ENCODE peak calls at places on chromosomes 6 and 20, in eight cellular contexts. One of them, this sample, is unnamed.
A peak's percentile ranks its signal among the peaks of the same experiment; 100 is the strongest.

GRCh38 chr20:11651138-11651537 is 266.6 kb upstream of the BTBD3 start:
- DNase-seq in CD8-positive, alpha-beta memory T cell: no peak
- DNase-seq in adrenal gland: no peak
- DNase-seq in tibial nerve: no peak
- DNase-seq in brain microvascular endothelial cell: no peak
- DNase-seq in cardiac muscle cell: no peak
- DNase-seq in heart right ventricle: no peak
- DNase-seq in CD8-positive, alpha-beta T cell: no peak
- DNase-seq in this sample: no peak

GRCh38 chr6:23176471-23176870 is 607.1 kb downstream of the HDGFL1 start:
- DNase-seq in CD8-positive, alpha-beta memory T cell: no peak
- DNase-seq in adrenal gland: no peak
- DNase-seq in tibial nerve: no peak
- DNase-seq in brain microvascular endothelial cell: no peak
- DNase-seq in cardiac muscle cell: no peak
- DNase-seq in heart right ventricle: no peak
- DNase-seq in CD8-positive, alpha-beta T cell: no peak
- DNase-seq in this sample: no peak

GRCh38 chr6:131646249-131646670 is 9.2 kb downstream of the ENPP3 start:
- DNase-seq in CD8-positive, alpha-beta memory T cell: no peak
- DNase-seq in adrenal gland: no peak
- DNase-seq in tibial nerve: no peak
- DNase-seq in brain microvascular endothelial cell: no peak
- DNase-seq in cardiac muscle cell: no peak
- DNase-seq in heart right ventricle: no peak
- DNase-seq in CD8-positive, alpha-beta T cell: no peak
- DNase-seq in this sample: no peak

GRCh38 chr6:76221525-76221924 is 149.1 kb upstream of the IMPG1 start:
- DNase-seq in CD8-positive, alpha-beta memory T cell: no peak
- DNase-seq in adrenal gland: no peak
- DNase-seq in tibial nerve: no peak
- DNase-seq in brain microvascular endothelial cell: no peak
- DNase-seq in cardiac muscle cell: no peak
- DNase-seq in heart right ventricle: no peak
- DNase-seq in CD8-positive, alpha-beta T cell: no peak
- DNase-seq in this sample: no peak

GRCh38 chr20:32205502-32206382 is 1.8 kb downstream of the PLAGL2 start:
- DNase-seq in CD8-positive, alpha-beta memory T cell: no peak
- DNase-seq in adrenal gland: no peak
- DNase-seq in tibial nerve: no peak
- DNase-seq in brain microvascular endothelial cell: no peak
- DNase-seq in cardiac muscle cell: peak; percentile 35
- DNase-seq in heart right ventricle: no peak
- DNase-seq in CD8-positive, alpha-beta T cell: no peak
- DNase-seq in this sample: no peak

GRCh38 chr6:120055071-120055470 is 705.5 kb upstream of the MAN1A1 start:
- DNase-seq in CD8-positive, alpha-beta memory T cell: no peak
- DNase-seq in adrenal gland: no peak
- DNase-seq in tibial nerve: no peak
- DNase-seq in brain microvascular endothelial cell: no peak
- DNase-seq in cardiac muscle cell: no peak
- DNase-seq in heart right ventricle: no peak
- DNase-seq in CD8-positive, alpha-beta T cell: no peak
- DNase-seq in this sample: no peak

GRCh38 chr6:29739882-29740261 is 16.6 kb downstream of the HLA-F start:
- DNase-seq in CD8-positive, alpha-beta memory T cell: no peak
- DNase-seq in adrenal gland: no peak
- DNase-seq in tibial nerve: no peak
- DNase-seq in brain microvascular endothelial cell: no peak
- DNase-seq in cardiac muscle cell: no peak
- DNase-seq in heart right ventricle: no peak
- DNase-seq in CD8-positive, alpha-beta T cell: no peak
- DNase-seq in this sample: no peak

GRCh38 chr20:35833271-35833670 is 61.5 kb downstream of the PHF20 start:
- DNase-seq in CD8-positive, alpha-beta memory T cell: no peak
- DNase-seq in adrenal gland: no peak
- DNase-seq in tibial nerve: no peak
- DNase-seq in brain microvascular endothelial cell: no peak
- DNase-seq in cardiac muscle cell: no peak
- DNase-seq in heart right ventricle: no peak
- DNase-seq in CD8-positive, alpha-beta T cell: no peak
- DNase-seq in this sample: no peak

GRCh38 chr6:16064687-16065086 is 64.2 kb upstream of the MYLIP start:
- DNase-seq in CD8-positive, alpha-beta memory T cell: no peak
- DNase-seq in adrenal gland: no peak
- DNase-seq in tibial nerve: no peak
- DNase-seq in brain microvascular endothelial cell: no peak
- DNase-seq in cardiac muscle cell: no peak
- DNase-seq in heart right ventricle: no peak
- DNase-seq in CD8-positive, alpha-beta T cell: no peak
- DNase-seq in this sample: no peak

GRCh38 chr20:41357424-41358163 is 9.0 kb downstream of the EMILIN3 start:
- DNase-seq in CD8-positive, alpha-beta memory T cell: no peak
- DNase-seq in adrenal gland: no peak
- DNase-seq in tibial nerve: no peak
- DNase-seq in brain microvascular endothelial cell: no peak
- DNase-seq in cardiac muscle cell: no peak
- DNase-seq in heart right ventricle: no peak
- DNase-seq in CD8-positive, alpha-beta T cell: no peak
- DNase-seq in this sample: peak; percentile 70

GRCh38 chr20:5908981-5909380 is 41.4 kb downstream of the TRMT6 start:
- DNase-seq in CD8-positive, alpha-beta memory T cell: no peak
- DNase-seq in adrenal gland: no peak
- DNase-seq in tibial nerve: no peak
- DNase-seq in brain microvascular endothelial cell: peak; percentile 62
- DNase-seq in cardiac muscle cell: peak; percentile 16
- DNase-seq in heart right ventricle: no peak
- DNase-seq in CD8-positive, alpha-beta T cell: no peak
- DNase-seq in this sample: no peak

GRCh38 chr6:28816909-28817807 is 106.6 kb downstream of the TRIM27 start:
- DNase-seq in CD8-positive, alpha-beta memory T cell: no peak
- DNase-seq in adrenal gland: no peak
- DNase-seq in tibial nerve: no peak
- DNase-seq in brain microvascular endothelial cell: peak; percentile 90
- DNase-seq in cardiac muscle cell: peak; percentile 56
- DNase-seq in heart right ventricle: no peak
- DNase-seq in CD8-positive, alpha-beta T cell: no peak
- DNase-seq in this sample: no peak

GRCh38 chr20:63517376-63518309 is 2.9 kb upstream of the PPDPF start:
- DNase-seq in CD8-positive, alpha-beta memory T cell: no peak
- DNase-seq in adrenal gland: no peak
- DNase-seq in tibial nerve: no peak
- DNase-seq in brain microvascular endothelial cell: no peak
- DNase-seq in cardiac muscle cell: no peak
- DNase-seq in heart right ventricle: no peak
- DNase-seq in CD8-positive, alpha-beta T cell: no peak
- DNase-seq in this sample: peak; percentile 71

GRCh38 chr20:64273109-64273508 is 17.6 kb downstream of the PCMTD2 start:
- DNase-seq in CD8-positive, alpha-beta memory T cell: no peak
- DNase-seq in adrenal gland: no peak
- DNase-seq in tibial nerve: no peak
- DNase-seq in brain microvascular endothelial cell: no peak
- DNase-seq in cardiac muscle cell: no peak
- DNase-seq in heart right ventricle: no peak
- DNase-seq in CD8-positive, alpha-beta T cell: no peak
- DNase-seq in this sample: no peak

GRCh38 chr6:111269401-111269970 is 182.2 kb downstream of the SLC16A10 start:
- DNase-seq in CD8-positive, alpha-beta memory T cell: no peak
- DNase-seq in adrenal gland: no peak
- DNase-seq in tibial nerve: no peak
- DNase-seq in brain microvascular endothelial cell: no peak
- DNase-seq in cardiac muscle cell: no peak
- DNase-seq in heart right ventricle: no peak
- DNase-seq in CD8-positive, alpha-beta T cell: no peak
- DNase-seq in this sample: no peak

GRCh38 chr20:52539891-52540290 is 348.3 kb upstream of the ZFP64 start:
- DNase-seq in CD8-positive, alpha-beta memory T cell: no peak
- DNase-seq in adrenal gland: no peak
- DNase-seq in tibial nerve: no peak
- DNase-seq in brain microvascular endothelial cell: no peak
- DNase-seq in cardiac muscle cell: no peak
- DNase-seq in heart right ventricle: no peak
- DNase-seq in CD8-positive, alpha-beta T cell: no peak
- DNase-seq in this sample: no peak

GRCh38 chr6:20837189-20837588 is 302.9 kb downstream of the CDKAL1 start:
- DNase-seq in CD8-positive, alpha-beta memory T cell: no peak
- DNase-seq in adrenal gland: no peak
- DNase-seq in tibial nerve: no peak
- DNase-seq in brain microvascular endothelial cell: no peak
- DNase-seq in cardiac muscle cell: no peak
- DNase-seq in heart right ventricle: no peak
- DNase-seq in CD8-positive, alpha-beta T cell: peak; percentile 45
- DNase-seq in this sample: no peak

GRCh38 chr20:45969712-45970634 is 2.0 kb downstream of the ZNF335 start:
- DNase-seq in CD8-positive, alpha-beta memory T cell: no peak
- DNase-seq in adrenal gland: peak; percentile 47
- DNase-seq in tibial nerve: no peak
- DNase-seq in brain microvascular endothelial cell: peak; percentile 55
- DNase-seq in cardiac muscle cell: peak; percentile 74
- DNase-seq in heart right ventricle: no peak
- DNase-seq in CD8-positive, alpha-beta T cell: no peak
- DNase-seq in this sample: no peak

GRCh38 chr6:35764238-35764896 is 12.0 kb upstream of the CLPSL2 start:
- DNase-seq in CD8-positive, alpha-beta memory T cell: no peak
- DNase-seq in adrenal gland: no peak
- DNase-seq in tibial nerve: no peak
- DNase-seq in brain microvascular endothelial cell: no peak
- DNase-seq in cardiac muscle cell: no peak
- DNase-seq in heart right ventricle: no peak
- DNase-seq in CD8-positive, alpha-beta T cell: no peak
- DNase-seq in this sample: no peak

DNA sequence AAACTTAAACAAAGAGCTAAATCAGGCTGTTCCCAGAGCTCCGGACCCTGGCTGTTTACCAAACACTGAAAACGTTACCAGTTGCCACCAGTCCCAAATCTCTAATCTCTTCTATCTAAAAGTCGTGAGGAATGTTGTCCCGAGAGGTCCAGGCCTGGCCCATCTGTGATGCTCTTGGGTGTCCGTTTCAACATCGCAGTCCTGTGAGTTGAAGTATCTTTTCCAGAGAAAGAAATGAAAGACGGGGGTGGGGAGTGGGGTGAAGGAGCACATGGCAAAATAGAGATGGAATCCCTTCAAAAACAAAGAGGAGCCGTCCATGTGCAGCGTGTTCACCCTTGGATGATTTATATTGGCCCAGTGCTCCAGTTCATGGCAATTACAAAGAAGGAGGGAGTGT is 111.9 kb downstream of the LY86 start:
- DNase-seq in CD8-positive, alpha-beta memory T cell: no peak
- DNase-seq in adrenal gland: no peak
- DNase-seq in tibial nerve: no peak
- DNase-seq in brain microvascular endothelial cell: no peak
- DNase-seq in cardiac muscle cell: no peak
- DNase-seq in heart right ventricle: no peak
- DNase-seq in CD8-positive, alpha-beta T cell: no peak
- DNase-seq in this sample: no peak
- H3K4me3 ChIP-seq in CD8-positive, alpha-beta memory T cell: no peak overlapping the region
- H3K4me3 ChIP-seq in adrenal gland: no peak overlapping the region
- H3K4me3 ChIP-seq in tibial nerve: no peak overlapping the region
- H3K4me3 ChIP-seq in brain microvascular endothelial cell: no peak overlapping the region
- H3K4me3 ChIP-seq in cardiac muscle cell: no peak overlapping the region
- H3K4me3 ChIP-seq in heart right ventricle: no peak overlapping the region
- H3K4me3 ChIP-seq in CD8-positive, alpha-beta T cell: no peak overlapping the region
- H3K4me3 ChIP-seq in this sample: no peak overlapping the region

DNA sequence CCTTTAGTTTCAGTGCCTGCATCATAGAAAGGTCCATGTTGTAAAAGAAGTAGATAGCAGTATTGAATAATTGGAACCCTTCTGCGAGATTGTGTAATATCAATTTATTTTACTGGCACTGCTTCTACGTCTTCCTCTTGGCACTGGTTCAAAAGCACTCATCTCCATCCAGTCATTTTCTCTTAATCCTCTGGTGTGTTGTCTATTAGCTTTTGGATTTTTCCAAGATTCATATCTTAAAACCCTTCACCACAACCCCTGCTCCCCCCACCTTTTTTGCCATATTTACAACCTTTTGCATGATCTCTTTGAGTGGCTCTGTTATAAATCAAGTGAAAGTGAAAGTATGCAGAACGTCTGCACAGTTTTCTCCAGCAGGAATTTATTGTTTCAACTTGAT is 76.6 kb upstream of the HSF2 start:
- DNase-seq in CD8-positive, alpha-beta memory T cell: no peak
- DNase-seq in adrenal gland: no peak
- DNase-seq in tibial nerve: no peak
- DNase-seq in brain microvascular endothelial cell: peak; percentile 34
- DNase-seq in cardiac muscle cell: peak; percentile 30
- DNase-seq in heart right ventricle: no peak
- DNase-seq in CD8-positive, alpha-beta T cell: no peak
- DNase-seq in this sample: no peak
- H3K4me3 ChIP-seq in CD8-positive, alpha-beta memory T cell: peak overlapping the region; percentile 58
- H3K4me3 ChIP-seq in adrenal gland: peak overlapping the region; percentile 41
- H3K4me3 ChIP-seq in tibial nerve: peak overlapping the region; percentile 27
- H3K4me3 ChIP-seq in brain microvascular endothelial cell: peak overlapping the region; percentile 44
- H3K4me3 ChIP-seq in cardiac muscle cell: no peak overlapping the region
- H3K4me3 ChIP-seq in heart right ventricle: peak overlapping the region; percentile 43
- H3K4me3 ChIP-seq in CD8-positive, alpha-beta T cell: peak overlapping the region; percentile 47
- H3K4me3 ChIP-seq in this sample: peak overlapping the region; percentile 27

GRCh38 chr20:47335251-47336012 is 21.1 kb downstream of the ZMYND8 start:
- DNase-seq in CD8-positive, alpha-beta memory T cell: no peak
- DNase-seq in adrenal gland: no peak
- DNase-seq in tibial nerve: no peak
- DNase-seq in brain microvascular endothelial cell: no peak
- DNase-seq in cardiac muscle cell: no peak
- DNase-seq in heart right ventricle: no peak
- DNase-seq in CD8-positive, alpha-beta T cell: no peak
- DNase-seq in this sample: no peak
- H3K4me3 ChIP-seq in CD8-positive, alpha-beta memory T cell: no peak overlapping the region
- H3K4me3 ChIP-seq in adrenal gland: no peak overlapping the region
- H3K4me3 ChIP-seq in tibial nerve: no peak overlapping the region
- H3K4me3 ChIP-seq in brain microvascular endothelial cell: no peak overlapping the region
- H3K4me3 ChIP-seq in cardiac muscle cell: no peak overlapping the region
- H3K4me3 ChIP-seq in heart right ventricle: no peak overlapping the region
- H3K4me3 ChIP-seq in CD8-positive, alpha-beta T cell: no peak overlapping the region
- H3K4me3 ChIP-seq in this sample: no peak overlapping the region

GRCh38 chr6:144601221-144601620 is 316.1 kb downstream of the UTRN start:
- DNase-seq in CD8-positive, alpha-beta memory T cell: no peak
- DNase-seq in adrenal gland: no peak
- DNase-seq in tibial nerve: no peak
- DNase-seq in brain microvascular endothelial cell: no peak
- DNase-seq in cardiac muscle cell: no peak
- DNase-seq in heart right ventricle: no peak
- DNase-seq in CD8-positive, alpha-beta T cell: no peak
- DNase-seq in this sample: no peak

GRCh38 chr6:144595266-144595665 is 310.1 kb downstream of the UTRN start:
- DNase-seq in CD8-positive, alpha-beta memory T cell: no peak
- DNase-seq in adrenal gland: no peak
- DNase-seq in tibial nerve: no peak
- DNase-seq in brain microvascular endothelial cell: no peak
- DNase-seq in cardiac muscle cell: peak; percentile 16
- DNase-seq in heart right ventricle: no peak
- DNase-seq in CD8-positive, alpha-beta T cell: no peak
- DNase-seq in this sample: no peak

GRCh38 chr6:144602523-144603180 is 317.5 kb downstream of the UTRN start:
- DNase-seq in CD8-positive, alpha-beta memory T cell: no peak
- DNase-seq in adrenal gland: no peak
- DNase-seq in tibial nerve: no peak
- DNase-seq in brain microvascular endothelial cell: no peak
- DNase-seq in cardiac muscle cell: no peak
- DNase-seq in heart right ventricle: no peak
- DNase-seq in CD8-positive, alpha-beta T cell: no peak
- DNase-seq in this sample: no peak

GRCh38 chr6:144597511-144597910 is 312.4 kb downstream of the UTRN start:
- DNase-seq in CD8-positive, alpha-beta memory T cell: no peak
- DNase-seq in adrenal gland: no peak
- DNase-seq in tibial nerve: no peak
- DNase-seq in brain microvascular endothelial cell: no peak
- DNase-seq in cardiac muscle cell: no peak
- DNase-seq in heart right ventricle: no peak
- DNase-seq in CD8-positive, alpha-beta T cell: no peak
- DNase-seq in this sample: no peak

GRCh38 chr6:144599615-144600014 is 314.5 kb downstream of the UTRN start:
- DNase-seq in CD8-positive, alpha-beta memory T cell: no peak
- DNase-seq in adrenal gland: no peak
- DNase-seq in tibial nerve: no peak
- DNase-seq in brain microvascular endothelial cell: no peak
- DNase-seq in cardiac muscle cell: no peak
- DNase-seq in heart right ventricle: no peak
- DNase-seq in CD8-positive, alpha-beta T cell: no peak
- DNase-seq in this sample: no peak
- H3K4me3 ChIP-seq in CD8-positive, alpha-beta memory T cell: no peak overlapping the region
- H3K4me3 ChIP-seq in adrenal gland: no peak overlapping the region
- H3K4me3 ChIP-seq in tibial nerve: no peak overlapping the region
- H3K4me3 ChIP-seq in brain microvascular endothelial cell: no peak overlapping the region
- H3K4me3 ChIP-seq in cardiac muscle cell: no peak overlapping the region
- H3K4me3 ChIP-seq in heart right ventricle: no peak overlapping the region
- H3K4me3 ChIP-seq in CD8-positive, alpha-beta T cell: no peak overlapping the region
- H3K4me3 ChIP-seq in this sample: no peak overlapping the region

This sample was measured in left lung.